ENCODE peak calls at places on chromosomes 6 and 20, in seven cellular contexts. C, H, J, O, V, U and T are unnamed samples.

GRCh38 chr6:45930419-45931059 is 85.1 kb downstream of the CLIC5 start:
- DNase-seq in C (peak), H (peak), J (peak), O (peak), V (no peak), U (peak), T (peak)

GRCh38 chr20:9262653-9263194 is 193.8 kb downstream of the PLCB4 start:
- DNase-seq in C (peak), H (no peak), J (no peak), O (no peak), V (no peak), U (no peak), T (no peak)

GRCh38 chr6:31881136-31881859 is 2.5 kb upstream of the SLC44A4 start:
- DNase-seq in C (no peak), H (no peak), J (no peak), O (no peak), V (no peak), U (no peak), T (no peak)

GRCh38 chr20:49496526-49497216 is 14.2 kb upstream of the KCNB1 start:
- DNase-seq in C (no peak), H (no peak), J (no peak), O (no peak), V (no peak), U (no peak), T (no peak)

GRCh38 chr6:44926556-44926955 is 401.6 kb upstream of the RUNX2 start:
- DNase-seq in C (peak), H (no peak), J (no peak), O (no peak), V (no peak), U (no peak), T (no peak)

GRCh38 chr20:47317127-47317895 is 39.2 kb downstream of the ZMYND8 start:
- DNase-seq in C (peak), H (peak), J (no peak), O (peak), V (peak), U (peak), T (peak)

GRCh38 chr6:109523478-109523877 is 40.5 kb upstream of the ZBTB24 start:
- DNase-seq in C (peak), H (no peak), J (no peak), O (no peak), V (no peak), U (no peak), T (no peak)

GRCh38 chr6:25173232-25173631 is 105.9 kb upstream of the CARMIL1 start:
- DNase-seq in C (peak), H (no peak), J (no peak), O (no peak), V (no peak), U (no peak), T (no peak)

GRCh38 chr6:43509142-43509983 is 783 bp downstream of the LRRC73 start:
- DNase-seq in C (no peak), H (no peak), J (no peak), O (no peak), V (no peak), U (no peak), T (no peak)

GRCh38 chr6:96301781-96302180 is 219.8 kb upstream of the UFL1 start:
- DNase-seq in C (peak), H (peak), J (no peak), O (no peak), V (no peak), U (no peak), T (no peak)

GRCh38 chr6:17281100-17281496 is at the start of gene RBM24:
- DNase-seq in C (peak), H (peak), J (no peak), O (peak), V (peak), U (peak), T (peak)

GRCh38 chr20:63122626-63123025 is 93.3 kb downstream of the YTHDF1 start:
- DNase-seq in C (no peak), H (no peak), J (no peak), O (no peak), V (no peak), U (no peak), T (no peak)

GRCh38 chr6:149316108-149316727 is 1.3 kb upstream of the TAB2 start:
- DNase-seq in C (no peak), H (no peak), J (no peak), O (no peak), V (no peak), U (no peak), T (no peak)

GRCh38 chr6:11389977-11390376 is 147.6 kb upstream of the TMEM170B start:
- DNase-seq in C (peak), H (no peak), J (no peak), O (no peak), V (no peak), U (no peak), T (no peak)